ENCODE peak calls at places on chromosomes 11 and 22, in seven cellular contexts. One of them, this sample, is unnamed.

GRCh38 chr22:35148381-35148780 is 82.4 kb downstream of the ISX start:
- DNase-seq in Karpas-422: no peak
- DNase-seq in right atrium auricular region: no peak
- DNase-seq in GM12878: no peak
- DNase-seq in DMS79 treated with DMSO at 0.1 percent for 48 hours: no peak
- DNase-seq in activated T-cell treated with anti-CD3 and anti-CD28 coated beads, Interleukin-2, amount 50 U/mL, for 72 hours: no peak
- DNase-seq in tibial artery: no peak
- DNase-seq in this sample: no peak

GRCh38 chr11:63549411-63549810 is 12.8 kb downstream of the PLAAT4 start:
- DNase-seq in Karpas-422: no peak
- DNase-seq in right atrium auricular region: peak; percentile 30
- DNase-seq in GM12878: no peak
- DNase-seq in DMS79 treated with DMSO at 0.1 percent for 48 hours: no peak
- DNase-seq in activated T-cell treated with anti-CD3 and anti-CD28 coated beads, Interleukin-2, amount 50 U/mL, for 72 hours: no peak
- DNase-seq in tibial artery: no peak
- DNase-seq in this sample: no peak

GRCh38 chr11:22634897-22635629 is 9.4 kb upstream of the FANCF start:
- DNase-seq in Karpas-422: no peak
- DNase-seq in right atrium auricular region: no peak
- DNase-seq in GM12878: no peak
- DNase-seq in DMS79 treated with DMSO at 0.1 percent for 48 hours: no peak
- DNase-seq in activated T-cell treated with anti-CD3 and anti-CD28 coated beads, Interleukin-2, amount 50 U/mL, for 72 hours: no peak
- DNase-seq in tibial artery: no peak
- DNase-seq in this sample: peak; percentile 37

GRCh38 chr11:36741515-36741914 is 143.5 kb upstream of the RAG2 start:
- DNase-seq in Karpas-422: no peak
- DNase-seq in right atrium auricular region: no peak
- DNase-seq in GM12878: no peak
- DNase-seq in DMS79 treated with DMSO at 0.1 percent for 48 hours: no peak
- DNase-seq in activated T-cell treated with anti-CD3 and anti-CD28 coated beads, Interleukin-2, amount 50 U/mL, for 72 hours: no peak
- DNase-seq in tibial artery: no peak
- DNase-seq in this sample: no peak

GRCh38 chr11:69416123-69416475 is 65.4 kb upstream of the LINC01488 start:
- DNase-seq in Karpas-422: no peak
- DNase-seq in right atrium auricular region: no peak
- DNase-seq in GM12878: no peak
- DNase-seq in DMS79 treated with DMSO at 0.1 percent for 48 hours: no peak
- DNase-seq in activated T-cell treated with anti-CD3 and anti-CD28 coated beads, Interleukin-2, amount 50 U/mL, for 72 hours: no peak
- DNase-seq in tibial artery: no peak
- DNase-seq in this sample: no peak

GRCh38 chr11:130671801-130672700 is 223.6 kb downstream of the ADAMTS15 start:
- DNase-seq in Karpas-422: no peak
- DNase-seq in right atrium auricular region: peak; percentile 88
- DNase-seq in GM12878: no peak
- DNase-seq in DMS79 treated with DMSO at 0.1 percent for 48 hours: peak; percentile 2
- DNase-seq in activated T-cell treated with anti-CD3 and anti-CD28 coated beads, Interleukin-2, amount 50 U/mL, for 72 hours: no peak
- DNase-seq in tibial artery: peak; percentile 79
- DNase-seq in this sample: peak; percentile 56

GRCh38 chr11:106086135-106086534 is 8.7 kb downstream of the AASDHPPT start:
- DNase-seq in Karpas-422: no peak
- DNase-seq in right atrium auricular region: no peak
- DNase-seq in GM12878: no peak
- DNase-seq in DMS79 treated with DMSO at 0.1 percent for 48 hours: no peak
- DNase-seq in activated T-cell treated with anti-CD3 and anti-CD28 coated beads, Interleukin-2, amount 50 U/mL, for 72 hours: no peak
- DNase-seq in tibial artery: no peak
- DNase-seq in this sample: no peak

GRCh38 chr11:122578168-122578825 is 77.2 kb upstream of the UBASH3B start:
- DNase-seq in Karpas-422: no peak
- DNase-seq in right atrium auricular region: no peak
- DNase-seq in GM12878: no peak
- DNase-seq in DMS79 treated with DMSO at 0.1 percent for 48 hours: no peak
- DNase-seq in activated T-cell treated with anti-CD3 and anti-CD28 coated beads, Interleukin-2, amount 50 U/mL, for 72 hours: no peak
- DNase-seq in tibial artery: no peak
- DNase-seq in this sample: no peak

GRCh38 chr11:9760180-9760550 is 96.3 kb downstream of the SWAP70 start:
- DNase-seq in Karpas-422: no peak
- DNase-seq in right atrium auricular region: peak; percentile 95
- DNase-seq in GM12878: no peak
- DNase-seq in DMS79 treated with DMSO at 0.1 percent for 48 hours: no peak
- DNase-seq in activated T-cell treated with anti-CD3 and anti-CD28 coated beads, Interleukin-2, amount 50 U/mL, for 72 hours: no peak
- DNase-seq in tibial artery: peak; percentile 97
- DNase-seq in this sample: no peak

This sample was measured in foreskin keratinocyte.